ENCODE peak calls at places on chromosomes 3 and 15, in five cellular contexts. One of them, this sample, is unnamed.

GRCh38 chr15:39586387-39587171 is 5.7 kb downstream of the THBS1 start:
- DNase-seq in uterus: no peak
- DNase-seq in adrenal gland: no peak
- DNase-seq in HCT116: no peak
- DNase-seq in esophagus squamous epithelium: no peak
- DNase-seq in this sample: no peak

GRCh38 chr3:105118905-105119304 is 247.8 kb upstream of the ALCAM start:
- DNase-seq in uterus: no peak
- DNase-seq in adrenal gland: no peak
- DNase-seq in HCT116: no peak
- DNase-seq in esophagus squamous epithelium: no peak
- DNase-seq in this sample: no peak

GRCh38 chr15:70863450-70864218 is 9.7 kb upstream of the LARP6 start:
- DNase-seq in uterus: no peak
- DNase-seq in adrenal gland: no peak
- DNase-seq in HCT116: peak; percentile 57
- DNase-seq in esophagus squamous epithelium: no peak
- DNase-seq in this sample: no peak

GRCh38 chr3:172181936-172182708 is 142.7 kb downstream of the FNDC3B start:
- DNase-seq in uterus: no peak
- DNase-seq in adrenal gland: no peak
- DNase-seq in HCT116: no peak
- DNase-seq in esophagus squamous epithelium: no peak
- DNase-seq in this sample: no peak

GRCh38 chr3:144556392-144556791 is 584.8 kb downstream of the DIPK2A start:
- DNase-seq in uterus: no peak
- DNase-seq in adrenal gland: no peak
- DNase-seq in HCT116: no peak
- DNase-seq in esophagus squamous epithelium: no peak
- DNase-seq in this sample: no peak

GRCh38 chr15:65529754-65530317 is 427 bp upstream of the HACD3 start:
- DNase-seq in uterus: no peak
- DNase-seq in adrenal gland: no peak
- DNase-seq in HCT116: no peak
- DNase-seq in esophagus squamous epithelium: no peak
- DNase-seq in this sample: no peak

GRCh38 chr3:42210731-42211130 is 55.3 kb downstream of the CCK start:
- DNase-seq in uterus: no peak
- DNase-seq in adrenal gland: no peak
- DNase-seq in HCT116: no peak
- DNase-seq in esophagus squamous epithelium: no peak
- DNase-seq in this sample: no peak

GRCh38 chr15:90160781-90161727 is 40.1 kb upstream of the SEMA4B start:
- DNase-seq in uterus: peak; percentile 16
- DNase-seq in adrenal gland: no peak
- DNase-seq in HCT116: no peak
- DNase-seq in esophagus squamous epithelium: no peak
- DNase-seq in this sample: no peak

GRCh38 chr3:117355566-117355965 is 646.0 kb downstream of the TUSC7 start:
- DNase-seq in uterus: no peak
- DNase-seq in adrenal gland: peak; percentile 31
- DNase-seq in HCT116: no peak
- DNase-seq in esophagus squamous epithelium: no peak
- DNase-seq in this sample: no peak

GRCh38 chr3:3316523-3316922 is 137.0 kb upstream of the CRBN start:
- DNase-seq in uterus: no peak
- DNase-seq in adrenal gland: no peak
- DNase-seq in HCT116: no peak
- DNase-seq in esophagus squamous epithelium: no peak
- DNase-seq in this sample: no peak

GRCh38 chr3:28980131-28980530 is 300.7 kb upstream of the RBMS3 start:
- DNase-seq in uterus: no peak
- DNase-seq in adrenal gland: no peak
- DNase-seq in HCT116: no peak
- DNase-seq in esophagus squamous epithelium: no peak
- DNase-seq in this sample: no peak

GRCh38 chr3:63442918-63443317 is 164.8 kb downstream of the SYNPR start:
- DNase-seq in uterus: no peak
- DNase-seq in adrenal gland: no peak
- DNase-seq in HCT116: no peak
- DNase-seq in esophagus squamous epithelium: no peak
- DNase-seq in this sample: no peak

GRCh38 chr3:46860381-46861292 is 2.6 kb downstream of the MYL3 start:
- DNase-seq in uterus: peak; percentile 16
- DNase-seq in adrenal gland: peak; percentile 31
- DNase-seq in HCT116: no peak
- DNase-seq in esophagus squamous epithelium: no peak
- DNase-seq in this sample: no peak

GRCh38 chr3:77320514-77320913 is 280.6 kb downstream of the ROBO2 start:
- DNase-seq in uterus: no peak
- DNase-seq in adrenal gland: no peak
- DNase-seq in HCT116: peak; percentile 1
- DNase-seq in esophagus squamous epithelium: no peak
- DNase-seq in this sample: no peak

GRCh38 chr3:101858464-101858863 is 9.2 kb downstream of the NFKBIZ start:
- DNase-seq in uterus: no peak
- DNase-seq in adrenal gland: no peak
- DNase-seq in HCT116: no peak
- DNase-seq in esophagus squamous epithelium: no peak
- DNase-seq in this sample: no peak
- TF ChIP-seq POLR2A in uterus: no peak
- TF ChIP-seq POLR2A in adrenal gland: no peak
- TF ChIP-seq POLR2A in HCT116: no peak
- TF ChIP-seq POLR2A in esophagus squamous epithelium: no peak
- TF ChIP-seq POLR2A in this sample: no peak

DNA sequence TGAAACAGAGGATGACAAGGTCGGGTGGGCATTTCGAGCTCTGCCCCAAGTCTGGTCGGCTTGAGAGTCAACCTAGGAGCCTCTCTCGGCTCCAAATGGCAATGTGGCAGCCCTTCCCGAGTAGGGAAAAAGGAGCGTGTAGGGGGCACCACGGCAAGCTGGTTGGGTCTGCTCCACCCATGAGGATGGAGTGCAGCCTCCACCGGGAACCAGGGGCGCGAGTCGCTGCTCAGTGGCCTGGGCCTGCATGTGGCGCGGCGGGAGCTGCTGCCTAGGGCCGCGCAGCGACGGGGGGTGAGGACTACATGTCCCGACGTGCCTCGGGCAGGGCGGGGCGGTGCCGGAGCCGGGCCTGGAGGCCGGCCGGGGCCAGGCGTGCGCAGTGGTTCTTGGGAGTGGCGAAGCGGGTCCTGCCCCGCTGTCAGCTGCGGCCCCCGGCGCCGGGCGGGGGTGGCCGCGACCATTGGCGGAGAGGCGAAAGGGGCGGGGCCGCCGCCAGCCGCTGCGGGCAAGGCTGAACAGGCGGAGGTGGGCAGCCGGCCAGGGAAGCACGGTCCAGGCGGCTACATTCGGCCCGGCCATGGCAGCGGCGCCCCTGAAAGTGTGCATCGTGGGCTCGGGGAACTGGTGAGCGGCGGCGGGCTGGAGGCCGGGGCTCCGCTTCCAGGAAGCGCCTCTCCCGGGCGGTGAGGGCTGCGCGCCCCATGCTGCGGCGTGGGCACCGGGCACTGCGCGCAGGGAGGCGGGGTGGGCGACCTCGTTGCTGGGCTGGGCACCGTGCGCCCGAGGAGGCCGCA is at the start of gene GPD1L:
- DNase-seq in uterus: peak; percentile 94
- DNase-seq in adrenal gland: peak; percentile 94
- DNase-seq in HCT116: peak; percentile 90
- DNase-seq in esophagus squamous epithelium: peak; percentile 53
- DNase-seq in this sample: peak; percentile 88
- TF ChIP-seq POLR2A in uterus: peak; percentile 49
- TF ChIP-seq POLR2A in adrenal gland: peak; percentile 8
- TF ChIP-seq POLR2A in HCT116: peak; percentile 38
- TF ChIP-seq POLR2A in esophagus squamous epithelium: peak; percentile 5
- TF ChIP-seq POLR2A in this sample: no peak

GRCh38 chr3:4984511-4984864 is 5.3 kb downstream of the BHLHE40 start:
- DNase-seq in uterus: no peak
- DNase-seq in adrenal gland: no peak
- DNase-seq in HCT116: no peak
- DNase-seq in esophagus squamous epithelium: no peak
- DNase-seq in this sample: no peak
- TF ChIP-seq POLR2A in uterus: no peak
- TF ChIP-seq POLR2A in adrenal gland: no peak
- TF ChIP-seq POLR2A in HCT116: no peak
- TF ChIP-seq POLR2A in esophagus squamous epithelium: no peak
- TF ChIP-seq POLR2A in this sample: no peak

GRCh38 chr3:32398531-32398930 is 6.9 kb downstream of the CMTM7 start:
- DNase-seq in uterus: no peak
- DNase-seq in adrenal gland: no peak
- DNase-seq in HCT116: no peak
- DNase-seq in esophagus squamous epithelium: no peak
- DNase-seq in this sample: no peak

GRCh38 chr3:32403663-32404062 is 12.0 kb downstream of the CMTM7 start:
- DNase-seq in uterus: no peak
- DNase-seq in adrenal gland: no peak
- DNase-seq in HCT116: no peak
- DNase-seq in esophagus squamous epithelium: no peak
- DNase-seq in this sample: no peak

GRCh38 chr3:32399030-32399620 is 7.5 kb downstream of the CMTM7 start:
- DNase-seq in uterus: no peak
- DNase-seq in adrenal gland: no peak
- DNase-seq in HCT116: no peak
- DNase-seq in esophagus squamous epithelium: no peak
- DNase-seq in this sample: no peak

GRCh38 chr3:32401541-32402052 is 9.9 kb downstream of the CMTM7 start:
- DNase-seq in uterus: peak; percentile 73
- DNase-seq in adrenal gland: peak; percentile 78
- DNase-seq in HCT116: no peak
- DNase-seq in esophagus squamous epithelium: peak; percentile 46
- DNase-seq in this sample: peak; percentile 42

GRCh38 chr3:32401141-32401540 is 9.5 kb downstream of the CMTM7 start:
- DNase-seq in uterus: no peak
- DNase-seq in adrenal gland: no peak
- DNase-seq in HCT116: no peak
- DNase-seq in esophagus squamous epithelium: no peak
- DNase-seq in this sample: no peak
- TF ChIP-seq POLR2A in uterus: no peak
- TF ChIP-seq POLR2A in adrenal gland: no peak
- TF ChIP-seq POLR2A in HCT116: no peak
- TF ChIP-seq POLR2A in esophagus squamous epithelium: no peak
- TF ChIP-seq POLR2A in this sample: no peak

DNA sequence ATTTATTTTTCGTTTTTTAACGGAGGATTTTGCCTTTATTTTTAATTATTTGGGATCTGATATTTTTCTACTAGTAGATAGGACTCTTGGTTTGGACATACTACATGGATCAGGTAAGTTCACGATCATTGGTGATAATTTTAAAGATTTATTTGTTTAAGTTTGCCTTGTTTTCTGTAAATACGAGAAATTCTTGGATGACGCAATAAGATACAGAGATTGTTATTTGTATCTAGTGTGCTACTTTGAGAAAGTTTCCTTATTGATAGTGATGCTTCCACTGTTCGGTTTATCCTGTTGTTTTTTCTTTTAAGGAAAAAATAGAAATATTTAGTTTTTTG is 558 bp downstream of the CHD2 start:
- DNase-seq in uterus: no peak
- DNase-seq in adrenal gland: no peak
- DNase-seq in HCT116: no peak
- DNase-seq in esophagus squamous epithelium: no peak
- DNase-seq in this sample: no peak
- TF ChIP-seq POLR2A in uterus: no peak
- TF ChIP-seq POLR2A in adrenal gland: no peak
- TF ChIP-seq POLR2A in HCT116: no peak
- TF ChIP-seq POLR2A in esophagus squamous epithelium: no peak
- TF ChIP-seq POLR2A in this sample: no peak

GRCh38 chr15:100918034-100918689 is 995 bp upstream of the LRRK1 start:
- DNase-seq in uterus: peak; percentile 74
- DNase-seq in adrenal gland: peak; percentile 72
- DNase-seq in HCT116: peak; percentile 67
- DNase-seq in esophagus squamous epithelium: no peak
- DNase-seq in this sample: peak; percentile 87
- TF ChIP-seq POLR2A in uterus: peak; percentile 25
- TF ChIP-seq POLR2A in adrenal gland: no peak
- TF ChIP-seq POLR2A in HCT116: peak; percentile 25
- TF ChIP-seq POLR2A in esophagus squamous epithelium: no peak
- TF ChIP-seq POLR2A in this sample: no peak

GRCh38 chr3:152471814-152472605 is 203.3 kb downstream of the MBNL1 start:
- DNase-seq in uterus: peak; percentile 71
- DNase-seq in adrenal gland: peak; percentile 80
- DNase-seq in HCT116: peak; percentile 33
- DNase-seq in esophagus squamous epithelium: no peak
- DNase-seq in this sample: no peak

GRCh38 chr3:152470095-152470494 is 201.4 kb downstream of the MBNL1 start:
- DNase-seq in uterus: no peak
- DNase-seq in adrenal gland: no peak
- DNase-seq in HCT116: no peak
- DNase-seq in esophagus squamous epithelium: no peak
- DNase-seq in this sample: no peak

GRCh38 chr3:152466784-152467183 is 198.1 kb downstream of the MBNL1 start:
- DNase-seq in uterus: no peak
- DNase-seq in adrenal gland: no peak
- DNase-seq in HCT116: no peak
- DNase-seq in esophagus squamous epithelium: no peak
- DNase-seq in this sample: no peak

GRCh38 chr3:152470893-152471292 is 202.2 kb downstream of the MBNL1 start:
- DNase-seq in uterus: no peak
- DNase-seq in adrenal gland: no peak
- DNase-seq in HCT116: no peak
- DNase-seq in esophagus squamous epithelium: no peak
- DNase-seq in this sample: no peak

DNA sequence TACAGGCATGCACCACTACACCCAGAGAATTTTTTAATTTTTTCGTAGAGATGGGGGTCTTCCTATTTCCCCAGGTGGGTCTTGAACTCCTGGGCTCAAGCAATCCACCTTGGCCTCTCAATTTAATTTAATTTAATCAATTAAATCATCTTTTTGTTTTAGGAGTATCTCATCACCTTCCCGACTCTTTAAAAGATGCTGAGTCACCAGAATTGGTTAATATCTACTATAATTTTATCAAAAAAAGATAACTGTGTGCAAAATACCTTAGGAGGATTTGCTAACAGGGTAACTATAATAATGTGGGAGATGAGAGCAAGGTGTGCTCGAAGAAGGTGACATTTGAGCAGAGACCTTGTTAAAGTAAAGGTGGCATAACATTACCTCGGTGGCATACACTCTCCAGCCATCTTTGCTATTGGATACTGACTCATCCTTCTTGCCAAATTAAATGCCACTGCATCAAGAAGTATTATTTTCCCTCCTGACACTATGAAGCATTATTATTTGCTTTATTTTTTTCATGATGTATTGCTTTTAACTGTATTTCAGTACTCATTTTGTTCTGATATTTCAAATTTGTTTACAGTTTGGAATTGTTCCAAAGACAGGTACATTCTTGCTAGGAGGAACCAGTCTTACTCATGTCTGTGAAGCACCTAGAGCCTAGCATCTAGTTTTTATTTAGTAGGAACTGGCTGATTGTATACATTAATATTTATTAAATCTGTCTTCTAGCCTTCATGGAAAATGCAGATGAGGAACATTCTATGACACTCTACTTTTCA is 200.7 kb downstream of the MBNL1 start:
- DNase-seq in uterus: no peak
- DNase-seq in adrenal gland: no peak
- DNase-seq in HCT116: no peak
- DNase-seq in esophagus squamous epithelium: no peak
- DNase-seq in this sample: no peak
- TF ChIP-seq POLR2A in uterus: no peak
- TF ChIP-seq POLR2A in adrenal gland: no peak
- TF ChIP-seq POLR2A in HCT116: no peak
- TF ChIP-seq POLR2A in esophagus squamous epithelium: no peak
- TF ChIP-seq POLR2A in this sample: no peak

This sample was measured in GM12892.